ENCODE peak calls at places on chromosomes 5 and 9, in four cellular contexts. Y is H9, C is Panc1, G is neural progenitor cell. V is an unnamed sample. For H3K4me1, the result is how much of the 10 kb centered on the place peaks cover.

GRCh38 chr9:136596630-136597031 is 50.8 kb upstream of the NOTCH1 start:
- DNase-seq in G (no peak), Y (no peak), C (no peak), V (no peak)

GRCh38 chr5:149583394-149583793 is 2.1 kb downstream of the ARHGEF37 start:
- DNase-seq in G (no peak), C (no peak), Y (no peak), V (no peak)

GRCh38 chr5:55650391-55650790 is 61.7 kb downstream of the SLC38A9 start:
- DNase-seq in G (no peak), Y (no peak), C (no peak), V (no peak)

GRCh38 chr5:147417133-147417813 is 92.6 kb downstream of the DPYSL3 start:
- DNase-seq in Y (no peak), G (no peak), C (no peak), V (no peak)

GRCh38 chr9:6634441-6634840 is 11.1 kb downstream of the GLDC start:
- DNase-seq in Y (no peak), C (no peak), G (no peak), V (no peak)

GRCh38 chr5:3912790-3913189 is 317.2 kb downstream of the IRX1 start:
- DNase-seq in G (no peak), C (no peak), Y (no peak), V (no peak)

GRCh38 chr5:42718591-42718990 is 38.0 kb upstream of the CCDC152 start:
- DNase-seq in Y (no peak), G (no peak), C (no peak), V (no peak)

GRCh38 chr9:116115731-116116353 is 37.7 kb upstream of the PAPPA start:
- DNase-seq in C (no peak), Y (no peak), G (no peak), V (no peak)

GRCh38 chr5:151219138-151219537 is 4.8 kb downstream of the CCDC69 start:
- DNase-seq in C (no peak), G (no peak), Y (no peak), V (no peak)
- H3K4me1 ChIP-seq in C (under half), G (under half), Y (under half), V (under half)

GRCh38 chr9:114909657-114910056 is 20.7 kb downstream of the TNFSF8 start:
- DNase-seq in Y (no peak), G (no peak), C (no peak), V (no peak)

GRCh38 chr9:114913217-114913616 is 17.2 kb downstream of the TNFSF8 start:
- DNase-seq in Y (no peak), C (no peak), G (no peak), V (no peak)

GRCh38 chr9:114908796-114909448 is 21.5 kb downstream of the TNFSF8 start:
- DNase-seq in G (no peak), Y (no peak), C (no peak), V (no peak)

GRCh38 chr9:114910541-114910940 is 19.9 kb downstream of the TNFSF8 start:
- DNase-seq in G (no peak), Y (no peak), C (no peak), V (no peak)

GRCh38 chr9:114911167-114911821 is 19.1 kb downstream of the TNFSF8 start:
- DNase-seq in Y (no peak), G (peak), C (no peak), V (peak)
- H3K4me1 ChIP-seq in Y (under half), G (under half), C (under half), V (under half)

GRCh38 chr5:6715271-6715670 is 2.0 kb downstream of the TENT4A start:
- DNase-seq in Y (no peak), C (no peak), G (no peak), V (no peak)

GRCh38 chr5:6713274-6714181 is at the start of gene TENT4A:
- DNase-seq in C (no peak), G (no peak), Y (no peak), V (no peak)

GRCh38 chr5:6715758-6716633 is 2.8 kb downstream of the TENT4A start:
- DNase-seq in Y (no peak), G (no peak), C (no peak), V (no peak)

GRCh38 chr5:6712582-6713273 is 504 bp upstream of the TENT4A start:
- DNase-seq in G (peak), C (peak), Y (peak), V (peak)

GRCh38 chr5:6714221-6715041 is 1.2 kb downstream of the TENT4A start:
- DNase-seq in G (peak), Y (no peak), C (no peak), V (peak)
- H3K4me1 ChIP-seq in G (under half), Y (under half), C (under half), V (under half)

DNA sequence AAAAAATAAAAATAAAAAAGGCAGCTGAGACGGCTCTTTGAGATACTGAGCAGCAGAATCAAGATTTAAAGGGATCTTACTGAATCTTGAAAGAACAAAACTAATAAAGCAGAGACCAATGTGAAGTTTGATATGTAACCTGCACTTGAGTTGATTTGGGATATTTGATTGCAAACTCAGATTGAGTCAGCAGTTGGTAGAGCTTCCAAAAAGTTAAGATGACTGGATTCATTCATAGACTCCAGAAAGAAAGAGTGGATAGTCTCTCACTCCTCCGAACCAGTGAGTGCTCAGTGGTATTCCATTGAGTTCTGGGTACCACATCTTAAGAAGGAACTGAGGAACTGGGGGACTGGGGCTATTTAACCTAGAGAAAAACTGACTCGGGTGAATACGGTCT is 52.7 kb upstream of the TESK1 start:
- DNase-seq in G (no peak), Y (no peak), C (no peak), V (no peak)
- H3K4me1 ChIP-seq in G (under half), Y (under half), C (under half), V (under half)

GRCh38 chr5:140216468-140217074 is 41.6 kb downstream of the CYSTM1 start:
- DNase-seq in G (no peak), Y (no peak), C (no peak), V (no peak)
- H3K4me1 ChIP-seq in G (under half), Y (under half), C (under half), V (under half)

GRCh38 chr5:172106511-172107356 is 81.3 kb downstream of the STK10 start:
- DNase-seq in Y (peak), G (peak), C (peak), V (peak)

GRCh38 chr5:172105811-172106210 is 82.2 kb downstream of the STK10 start:
- DNase-seq in G (no peak), Y (no peak), C (no peak), V (no peak)

GRCh38 chr5:172104801-172105701 is 83.0 kb downstream of the STK10 start:
- DNase-seq in G (no peak), C (no peak), Y (no peak), V (no peak)

GRCh38 chr5:172109749-172110148 is 78.3 kb downstream of the STK10 start:
- DNase-seq in G (no peak), C (no peak), Y (no peak), V (no peak)

GRCh38 chr5:172107606-172108005 is 80.4 kb downstream of the STK10 start:
- DNase-seq in C (no peak), G (no peak), Y (no peak), V (no peak)
- H3K4me1 ChIP-seq in C (under half), G (under half), Y (under half), V (under half)

GRCh38 chr5:68285075-68285827 is 69.7 kb downstream of the PIK3R1 start:
- DNase-seq in G (no peak), Y (no peak), C (no peak), V (no peak)
- H3K4me1 ChIP-seq in G (under half), Y (under half), C (under half), V (under half)

GRCh38 chr9:130845254-130845653 is 10.2 kb downstream of the ABL1 start:
- DNase-seq in Y (no peak), C (no peak), G (no peak), V (no peak)
- H3K4me1 ChIP-seq in Y (under half), C (half or more), G (under half), V (half or more)

DNA sequence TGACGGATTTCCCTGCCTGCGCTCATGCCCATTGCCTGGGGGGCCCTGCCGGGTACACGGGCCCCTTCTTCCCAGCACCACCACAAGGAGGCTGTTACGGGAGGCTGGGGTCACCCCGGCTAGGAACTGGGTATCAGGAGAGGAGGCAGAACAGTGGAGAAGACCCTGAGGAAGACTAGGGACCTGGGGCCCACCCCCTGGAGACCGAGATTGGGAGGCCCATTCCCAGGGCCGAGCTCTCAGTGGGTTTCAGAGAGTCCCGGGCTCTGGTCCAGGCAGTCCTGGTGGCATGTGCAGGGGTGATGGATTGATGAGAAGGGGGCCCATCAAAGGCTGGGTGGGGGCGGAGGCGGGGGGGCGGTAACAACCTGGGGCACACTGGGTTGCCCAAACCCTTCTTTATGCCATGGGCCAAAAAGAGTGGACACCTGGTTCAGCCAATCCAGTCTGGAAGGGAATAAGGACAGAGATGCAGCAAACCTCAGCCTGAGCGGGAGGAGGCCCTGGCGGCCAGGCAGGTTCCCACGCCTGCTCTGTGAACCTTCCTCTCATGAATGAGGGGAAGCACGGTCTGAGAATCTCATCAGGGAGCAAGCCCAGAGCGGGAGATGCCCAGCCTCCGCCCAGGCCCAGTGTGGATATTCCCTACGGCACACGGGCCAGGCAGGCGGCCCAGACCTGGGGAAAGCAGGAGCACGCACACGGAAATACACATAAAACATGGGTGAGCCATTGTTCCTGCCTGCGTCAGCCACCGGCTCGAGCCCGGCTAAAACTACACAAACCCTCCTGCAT is 785 bp upstream of the P4HA2 start:
- DNase-seq in C (no peak), Y (peak), G (no peak), V (peak)
- H3K4me1 ChIP-seq in C (under half), Y (under half), G (under half), V (under half)

V was measured in GM23338.